ENCODE peak calls at places on chromosome 15, in seven cellular contexts. A is psoas muscle, W is fibroblast of lung, P is foreskin fibroblast, U is Peyer's patch, N is A549, X is HFFc6. B is an unnamed sample.

GRCh38 chr15:82044373-82045178 is 1.2 kb downstream of the MEX3B start:
- DNase-seq in A (peak), W (peak), P (peak), U (no peak), N (peak), X (peak), B (peak)

GRCh38 chr15:35654334-35654733 is 108.4 kb upstream of the DPH6 start:
- DNase-seq in A (no peak), W (no peak), P (no peak), U (no peak), N (no peak), X (no peak), B (no peak)

GRCh38 chr15:48582472-48583235 is 62.9 kb downstream of the FBN1 start:
- DNase-seq in A (no peak), W (peak), P (peak), U (no peak), N (no peak), X (no peak), B (no peak)

GRCh38 chr15:76964157-76964556 is 30.8 kb upstream of the PSTPIP1 start:
- DNase-seq in A (no peak), W (no peak), P (no peak), U (no peak), N (no peak), X (no peak), B (no peak)

GRCh38 chr15:48766196-48766595 is 44.7 kb downstream of the CEP152 start:
- DNase-seq in A (no peak), W (no peak), P (peak), U (no peak), N (no peak), X (no peak), B (no peak)

GRCh38 chr15:94229591-94230365 is 1.6 kb upstream of the MCTP2 start:
- DNase-seq in A (no peak), W (no peak), P (no peak), U (no peak), N (no peak), X (no peak), B (no peak)

GRCh38 chr15:45573961-45574629 is 13.1 kb upstream of the BLOC1S6 start:
- DNase-seq in A (no peak), W (no peak), P (peak), U (no peak), N (no peak), X (no peak), B (no peak)

GRCh38 chr15:67097893-67098740 is 32.7 kb downstream of the SMAD3 start:
- DNase-seq in A (peak), W (peak), P (peak), U (no peak), N (no peak), X (peak), B (no peak)

GRCh38 chr15:91694829-91695205 is 158.7 kb upstream of the SLCO3A1 start:
- DNase-seq in A (peak), W (peak), P (peak), U (no peak), N (no peak), X (no peak), B (no peak)

GRCh38 chr15:85329561-85330421 is 50.6 kb upstream of the AKAP13 start:
- DNase-seq in A (no peak), W (peak), P (peak), U (peak), N (peak), X (peak), B (peak)

GRCh38 chr15:71581406-71581930 is 228.9 kb upstream of the NR2E3 start:
- DNase-seq in A (no peak), W (peak), P (no peak), U (no peak), N (no peak), X (no peak), B (no peak)

GRCh38 chr15:44136991-44137477 is 58.0 kb downstream of the FRMD5 start:
- DNase-seq in A (no peak), W (no peak), P (no peak), U (no peak), N (no peak), X (no peak), B (no peak)

GRCh38 chr15:72163719-72164118 is 33.9 kb downstream of the GRAMD2A start:
- DNase-seq in A (no peak), W (no peak), P (no peak), U (no peak), N (no peak), X (no peak), B (no peak)

GRCh38 chr15:58086479-58086878 is 21.0 kb upstream of the ALDH1A2 start:
- DNase-seq in A (no peak), W (peak), P (peak), U (no peak), N (no peak), X (no peak), B (no peak)

GRCh38 chr15:49718234-49718633 is 97.4 kb downstream of the DTWD1 start:
- DNase-seq in A (no peak), W (peak), P (peak), U (no peak), N (no peak), X (peak), B (no peak)

GRCh38 chr15:84955089-84955848 is 26.4 kb upstream of the PDE8A start:
- DNase-seq in A (peak), W (peak), P (peak), U (peak), N (peak), X (peak), B (no peak)

GRCh38 chr15:63599401-63600000 is 2.3 kb downstream of the FBXL22 start:
- DNase-seq in A (peak), W (peak), P (peak), U (peak), N (peak), X (no peak), B (peak)

GRCh38 chr15:31083394-31083790 is 18.1 kb downstream of the TRPM1 start:
- DNase-seq in A (no peak), W (no peak), P (no peak), U (no peak), N (no peak), X (no peak), B (no peak)

DNA sequence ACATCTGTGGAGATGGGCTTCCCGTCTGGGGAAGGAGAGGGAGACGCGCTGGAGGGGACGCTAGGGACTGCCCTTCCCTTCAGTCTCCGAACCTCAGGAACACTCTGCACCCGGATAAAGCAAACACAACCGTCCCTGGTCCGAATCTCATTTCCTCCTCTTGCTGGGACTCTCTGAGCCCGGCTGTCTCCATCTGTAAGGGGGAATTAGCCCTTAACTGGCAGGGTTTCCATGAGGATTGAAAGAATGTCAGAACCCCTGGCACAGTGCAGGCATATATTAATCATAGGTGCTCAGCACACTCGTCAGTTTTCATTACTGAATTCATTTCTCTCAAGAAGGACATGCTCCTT is 19.1 kb upstream of the IGDCC3 start:
- DNase-seq in A (no peak), W (no peak), P (no peak), U (no peak), N (no peak), X (no peak), B (no peak)
- TF ChIP-seq CTCF in A (no peak), W (no peak), P (no peak), U (no peak), N (no peak), X (no peak), B (no peak)

DNA sequence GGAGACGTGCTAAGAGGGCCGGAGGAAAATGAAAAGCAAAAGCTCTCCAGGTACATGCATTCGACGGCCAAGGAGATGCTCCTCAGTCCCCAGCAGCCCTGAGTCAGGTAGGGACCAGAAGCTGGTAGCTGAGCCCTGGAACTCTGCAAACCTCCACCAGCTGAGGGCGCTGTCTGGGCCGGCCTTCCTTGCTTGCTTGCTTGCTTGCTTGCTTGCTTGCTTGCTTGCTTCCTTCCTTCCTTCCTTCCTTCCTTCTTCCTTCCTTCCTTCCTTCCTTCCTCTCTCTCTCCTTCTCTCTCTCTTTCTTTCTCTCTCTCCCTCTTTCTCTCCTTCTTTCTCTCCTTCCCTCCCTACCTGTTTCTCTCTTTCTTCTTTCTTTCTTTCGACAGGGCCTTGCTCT is 94.6 kb upstream of the RASGRF1 start:
- DNase-seq in A (no peak), W (no peak), P (peak), U (no peak), N (no peak), X (no peak), B (no peak)
- TF ChIP-seq CTCF in A (no peak), W (peak), P (peak), U (no peak), N (no peak), X (no peak), B (no peak)

GRCh38 chr15:54273928-54274327 is 295.7 kb downstream of the UNC13C start:
- DNase-seq in A (no peak), W (no peak), P (no peak), U (no peak), N (no peak), X (no peak), B (no peak)
- TF ChIP-seq CTCF in A (no peak), W (peak), P (no peak), U (no peak), N (no peak), X (no peak), B (no peak)

GRCh38 chr15:51183076-51183475 is 88.4 kb upstream of the TNFAIP8L3 start:
- DNase-seq in A (no peak), W (no peak), P (no peak), U (no peak), N (no peak), X (no peak), B (no peak)

GRCh38 chr15:51184637-51185036 is 89.9 kb upstream of the TNFAIP8L3 start:
- DNase-seq in A (no peak), W (no peak), P (no peak), U (no peak), N (no peak), X (no peak), B (no peak)

GRCh38 chr15:51185213-51185619 is 90.5 kb upstream of the TNFAIP8L3 start:
- DNase-seq in A (no peak), W (no peak), P (no peak), U (no peak), N (no peak), X (no peak), B (no peak)

GRCh38 chr15:51186846-51187340 is 92.2 kb upstream of the TNFAIP8L3 start:
- DNase-seq in A (no peak), W (no peak), P (no peak), U (no peak), N (no peak), X (no peak), B (no peak)

DNA sequence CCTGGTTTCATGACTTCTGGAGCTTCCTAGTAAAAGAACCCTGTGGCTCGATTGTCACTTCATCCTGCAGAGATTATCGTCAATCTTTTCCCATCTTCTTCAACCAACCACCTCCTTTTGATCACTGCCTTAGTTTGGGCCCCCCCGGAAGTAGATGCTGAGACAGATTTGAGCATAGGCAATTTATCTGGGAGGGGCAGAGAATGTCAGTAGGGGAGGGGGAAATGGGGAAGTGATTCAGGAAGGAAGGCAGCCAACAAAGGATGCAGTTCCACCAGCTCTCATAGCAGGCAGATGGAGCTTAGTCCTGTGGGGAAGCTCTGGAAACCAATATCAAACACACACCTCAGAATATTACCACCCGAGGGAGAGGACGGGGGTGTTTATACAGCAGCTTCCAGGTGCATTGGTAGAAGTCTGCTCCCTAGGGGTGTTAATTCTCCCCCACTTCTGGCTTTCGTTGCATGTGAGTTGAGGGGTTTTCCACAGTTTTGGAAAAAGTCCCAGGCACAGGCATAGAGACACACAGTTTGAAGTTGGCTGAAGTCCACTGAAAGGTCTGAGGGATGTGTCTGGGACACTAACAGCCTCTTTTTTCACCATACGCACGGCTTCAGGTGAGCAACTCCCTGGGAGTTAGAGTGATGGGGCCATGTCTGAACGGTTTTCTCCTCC is 91.6 kb upstream of the TNFAIP8L3 start:
- DNase-seq in A (no peak), W (no peak), P (no peak), U (no peak), N (no peak), X (no peak), B (no peak)
- TF ChIP-seq CTCF in A (no peak), W (no peak), P (no peak), U (no peak), N (no peak), X (no peak), B (no peak)

GRCh38 chr15:95874625-95875024 is 455.9 kb upstream of the NR2F2 start:
- DNase-seq in A (no peak), W (no peak), P (peak), U (no peak), N (no peak), X (no peak), B (no peak)

GRCh38 chr15:95880630-95881029 is 449.9 kb upstream of the NR2F2 start:
- DNase-seq in A (no peak), W (no peak), P (no peak), U (no peak), N (no peak), X (no peak), B (no peak)

GRCh38 chr15:95869920-95870319 is 460.6 kb upstream of the NR2F2 start:
- DNase-seq in A (no peak), W (no peak), P (no peak), U (no peak), N (no peak), X (no peak), B (no peak)

GRCh38 chr15:95872366-95872771 is 458.1 kb upstream of the NR2F2 start:
- DNase-seq in A (no peak), W (peak), P (peak), U (no peak), N (no peak), X (peak), B (no peak)

GRCh38 chr15:95875141-95875643 is 455.3 kb upstream of the NR2F2 start:
- DNase-seq in A (no peak), W (peak), P (peak), U (no peak), N (no peak), X (peak), B (no peak)
- TF ChIP-seq CTCF in A (no peak), W (no peak), P (no peak), U (no peak), N (no peak), X (peak), B (no peak)